ENCODE peak calls at places on chromosomes 13 and 19, in four cellular contexts. One of them, this sample, is unnamed.
A peak's percentile ranks its signal among the peaks of the same experiment; 100 is the strongest.

GRCh38 chr13:36850790-36851438 is 31.9 kb downstream of the RFXAP start:
- DNase-seq in mammary epithelial cell: no peak
- DNase-seq in neural progenitor cell: peak; percentile 41
- DNase-seq in SK-N-SH: peak; percentile 24
- DNase-seq in this sample: peak; percentile 26

GRCh38 chr19:4867534-4868285 is at the start of gene PLIN3:
- DNase-seq in SK-N-SH: peak; percentile 100
- DNase-seq in neural progenitor cell: peak; percentile 95
- DNase-seq in mammary epithelial cell: peak; percentile 92
- DNase-seq in this sample: peak; percentile 96

GRCh38 chr19:45577111-45577905 is 7.3 kb downstream of the OPA3 start:
- DNase-seq in neural progenitor cell: no peak
- DNase-seq in SK-N-SH: no peak
- DNase-seq in mammary epithelial cell: peak; percentile 99
- DNase-seq in this sample: peak; percentile 97

GRCh38 chr13:19794552-19795143 is 11.9 kb upstream of the PSPC1 start:
- DNase-seq in mammary epithelial cell: peak; percentile 70
- DNase-seq in neural progenitor cell: no peak
- DNase-seq in SK-N-SH: no peak
- DNase-seq in this sample: no peak

GRCh38 chr19:1854542-1855039 is 6.3 kb upstream of the REXO1 start:
- DNase-seq in neural progenitor cell: peak; percentile 72
- DNase-seq in mammary epithelial cell: no peak
- DNase-seq in SK-N-SH: no peak
- DNase-seq in this sample: peak; percentile 57

GRCh38 chr13:26168276-26168814 is 53.8 kb downstream of the RNF6 start:
- DNase-seq in SK-N-SH: no peak
- DNase-seq in neural progenitor cell: no peak
- DNase-seq in mammary epithelial cell: no peak
- DNase-seq in this sample: peak; percentile 48

GRCh38 chr19:33905473-33905936 is 108.8 kb downstream of the KCTD15 start:
- DNase-seq in SK-N-SH: peak; percentile 52
- DNase-seq in mammary epithelial cell: peak; percentile 18
- DNase-seq in neural progenitor cell: peak; percentile 50
- DNase-seq in this sample: no peak

GRCh38 chr13:44489751-44490150 is 86.4 kb downstream of the TSC22D1 start:
- DNase-seq in neural progenitor cell: no peak
- DNase-seq in mammary epithelial cell: no peak
- DNase-seq in SK-N-SH: no peak
- DNase-seq in this sample: no peak

GRCh38 chr13:114110091-114110829 is 22.2 kb downstream of the RASA3 start:
- DNase-seq in mammary epithelial cell: no peak
- DNase-seq in neural progenitor cell: peak; percentile 68
- DNase-seq in SK-N-SH: peak; percentile 66
- DNase-seq in this sample: peak; percentile 42

GRCh38 chr13:30143671-30144400 is 163.5 kb downstream of the KATNAL1 start:
- DNase-seq in SK-N-SH: no peak
- DNase-seq in neural progenitor cell: no peak
- DNase-seq in mammary epithelial cell: peak; percentile 44
- DNase-seq in this sample: peak; percentile 85

GRCh38 chr19:17209126-17210036 is 5.8 kb upstream of the USE1 start:
- DNase-seq in SK-N-SH: peak; percentile 95
- DNase-seq in neural progenitor cell: peak; percentile 93
- DNase-seq in mammary epithelial cell: no peak
- DNase-seq in this sample: peak; percentile 48

GRCh38 chr19:4379383-4380253 is 20.7 kb downstream of the SH3GL1 start:
- DNase-seq in mammary epithelial cell: peak; percentile 99
- DNase-seq in SK-N-SH: peak; percentile 18
- DNase-seq in neural progenitor cell: no peak
- DNase-seq in this sample: peak; percentile 45

GRCh38 chr13:114063545-114064515 is 68.6 kb downstream of the RASA3 start:
- DNase-seq in neural progenitor cell: peak; percentile 38
- DNase-seq in SK-N-SH: peak; percentile 75
- DNase-seq in mammary epithelial cell: peak; percentile 37
- DNase-seq in this sample: peak; percentile 89

GRCh38 chr19:917323-918151 is at the start of gene KISS1R:
- DNase-seq in neural progenitor cell: peak; percentile 93
- DNase-seq in SK-N-SH: peak; percentile 84
- DNase-seq in mammary epithelial cell: no peak
- DNase-seq in this sample: peak; percentile 54

GRCh38 chr13:106318941-106319411 is 216.5 kb downstream of the EFNB2 start:
- DNase-seq in neural progenitor cell: no peak
- DNase-seq in mammary epithelial cell: peak; percentile 94
- DNase-seq in SK-N-SH: no peak
- DNase-seq in this sample: peak; percentile 91

GRCh38 chr13:28819748-28820098 is 416 bp upstream of the MTUS2 start:
- DNase-seq in SK-N-SH: peak; percentile 85
- DNase-seq in mammary epithelial cell: no peak
- DNase-seq in neural progenitor cell: peak; percentile 94
- DNase-seq in this sample: peak; percentile 64

GRCh38 chr19:14536926-14537692 is 7.7 kb downstream of the TECR start:
- DNase-seq in SK-N-SH: peak; percentile 80
- DNase-seq in mammary epithelial cell: peak; percentile 81
- DNase-seq in neural progenitor cell: peak; percentile 95
- DNase-seq in this sample: peak; percentile 50

GRCh38 chr19:3097442-3097871 is 3.3 kb downstream of the GNA11 start:
- DNase-seq in SK-N-SH: no peak
- DNase-seq in neural progenitor cell: no peak
- DNase-seq in mammary epithelial cell: peak; percentile 25
- DNase-seq in this sample: peak; percentile 17

GRCh38 chr19:3095375-3096191 is 1.4 kb downstream of the GNA11 start:
- DNase-seq in mammary epithelial cell: peak; percentile 36
- DNase-seq in SK-N-SH: no peak
- DNase-seq in neural progenitor cell: peak; percentile 88
- DNase-seq in this sample: peak; percentile 35

GRCh38 chr19:3094638-3095374 is 644 bp downstream of the GNA11 start:
- DNase-seq in neural progenitor cell: peak; percentile 56
- DNase-seq in SK-N-SH: no peak
- DNase-seq in mammary epithelial cell: peak; percentile 27
- DNase-seq in this sample: peak; percentile 76

GRCh38 chr19:3096902-3097326 is 2.8 kb downstream of the GNA11 start:
- DNase-seq in mammary epithelial cell: no peak
- DNase-seq in neural progenitor cell: no peak
- DNase-seq in SK-N-SH: no peak
- DNase-seq in this sample: no peak

DNA sequence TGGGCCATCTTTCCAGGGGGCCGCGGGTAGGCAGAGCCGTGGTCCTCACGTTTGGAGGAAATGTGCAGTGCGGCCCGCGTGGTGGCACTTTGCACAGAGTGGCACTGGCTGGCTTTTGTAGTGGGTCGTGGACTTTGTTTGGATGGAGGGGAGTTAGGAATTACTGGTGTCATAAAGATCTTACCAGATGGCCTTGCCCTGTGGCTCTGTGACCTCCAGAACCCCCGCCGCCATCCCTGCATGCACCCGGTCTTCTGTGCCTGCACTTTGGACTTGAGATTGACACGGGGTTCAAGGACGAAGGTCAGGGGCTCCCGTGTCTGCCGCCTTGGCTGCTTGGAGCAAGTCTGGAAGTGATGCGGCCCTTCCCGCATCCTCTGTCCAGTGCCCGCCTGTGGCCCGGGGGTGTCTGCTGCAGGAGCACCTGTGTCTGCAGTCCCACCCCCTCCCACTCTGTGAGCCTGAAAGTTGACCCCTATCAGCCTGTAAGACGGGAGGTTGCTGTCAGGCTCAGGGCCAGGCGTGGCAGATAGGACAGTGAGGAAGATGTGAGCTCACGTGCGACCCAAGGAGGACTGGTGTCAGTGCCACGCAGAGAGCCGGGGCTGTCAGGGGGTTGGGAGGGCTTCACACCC is 2.2 kb downstream of the GNA11 start:
- DNase-seq in mammary epithelial cell: no peak
- DNase-seq in SK-N-SH: no peak
- DNase-seq in neural progenitor cell: no peak
- DNase-seq in this sample: no peak
- H3K9ac ChIP-seq in mammary epithelial cell: no peak overlapping the region
- H3K9ac ChIP-seq in SK-N-SH: peak overlapping the region; percentile 87
- H3K9ac ChIP-seq in neural progenitor cell: peak overlapping the region; percentile 49
- H3K9ac ChIP-seq in this sample: peak overlapping the region; percentile 98

GRCh38 chr19:55272142-55272541 is 7.8 kb downstream of the HSPBP1 start:
- DNase-seq in SK-N-SH: no peak
- DNase-seq in neural progenitor cell: no peak
- DNase-seq in mammary epithelial cell: no peak
- DNase-seq in this sample: peak; percentile 11

GRCh38 chr19:55266404-55266803 is 7.6 kb upstream of the PPP6R1 start:
- DNase-seq in neural progenitor cell: no peak
- DNase-seq in mammary epithelial cell: no peak
- DNase-seq in SK-N-SH: no peak
- DNase-seq in this sample: no peak

GRCh38 chr19:55266840-55267239 is 8.0 kb upstream of the PPP6R1 start:
- DNase-seq in mammary epithelial cell: no peak
- DNase-seq in SK-N-SH: no peak
- DNase-seq in neural progenitor cell: no peak
- DNase-seq in this sample: no peak

GRCh38 chr19:55270172-55270942 is 9.6 kb downstream of the HSPBP1 start:
- DNase-seq in mammary epithelial cell: no peak
- DNase-seq in neural progenitor cell: no peak
- DNase-seq in SK-N-SH: no peak
- DNase-seq in this sample: no peak

DNA sequence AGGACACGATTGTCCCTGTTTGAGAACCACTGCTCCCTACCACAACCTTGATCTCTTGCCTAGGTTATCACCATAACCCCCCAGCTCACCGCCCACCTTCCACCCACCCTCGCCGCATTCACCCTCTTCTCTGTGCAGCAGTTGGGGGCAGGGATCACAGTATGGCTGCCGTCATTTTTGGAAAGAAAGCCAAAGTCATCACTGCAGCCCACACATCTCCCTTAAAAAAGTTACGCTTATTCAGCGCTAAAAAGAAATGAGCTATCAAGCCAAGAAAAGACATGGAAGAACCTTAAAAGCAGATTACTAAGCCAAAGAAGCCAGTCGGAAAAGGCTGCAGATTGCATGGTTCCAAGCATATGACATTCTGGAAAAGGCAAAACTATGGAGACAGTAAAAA is 10.5 kb upstream of the PPP6R1 start:
- DNase-seq in mammary epithelial cell: no peak
- DNase-seq in neural progenitor cell: no peak
- DNase-seq in SK-N-SH: no peak
- DNase-seq in this sample: no peak
- H3K9ac ChIP-seq in mammary epithelial cell: no peak overlapping the region
- H3K9ac ChIP-seq in neural progenitor cell: no peak overlapping the region
- H3K9ac ChIP-seq in SK-N-SH: no peak overlapping the region
- H3K9ac ChIP-seq in this sample: no peak overlapping the region

GRCh38 chr19:35715981-35716734 is 1.6 kb upstream of the KMT2B start:
- DNase-seq in neural progenitor cell: peak; percentile 17
- DNase-seq in mammary epithelial cell: no peak
- DNase-seq in SK-N-SH: peak; percentile 81
- DNase-seq in this sample: peak; percentile 71

GRCh38 chr19:35713904-35714440 is 3.8 kb upstream of the KMT2B start:
- DNase-seq in mammary epithelial cell: no peak
- DNase-seq in neural progenitor cell: no peak
- DNase-seq in SK-N-SH: no peak
- DNase-seq in this sample: no peak

GRCh38 chr19:35714601-35715354 is 3.0 kb upstream of the KMT2B start:
- DNase-seq in mammary epithelial cell: no peak
- DNase-seq in neural progenitor cell: peak; percentile 42
- DNase-seq in SK-N-SH: no peak
- DNase-seq in this sample: no peak

GRCh38 chr19:35716735-35716984 is 1.1 kb upstream of the KMT2B start:
- DNase-seq in neural progenitor cell: peak; percentile 97
- DNase-seq in mammary epithelial cell: no peak
- DNase-seq in SK-N-SH: no peak
- DNase-seq in this sample: no peak

DNA sequence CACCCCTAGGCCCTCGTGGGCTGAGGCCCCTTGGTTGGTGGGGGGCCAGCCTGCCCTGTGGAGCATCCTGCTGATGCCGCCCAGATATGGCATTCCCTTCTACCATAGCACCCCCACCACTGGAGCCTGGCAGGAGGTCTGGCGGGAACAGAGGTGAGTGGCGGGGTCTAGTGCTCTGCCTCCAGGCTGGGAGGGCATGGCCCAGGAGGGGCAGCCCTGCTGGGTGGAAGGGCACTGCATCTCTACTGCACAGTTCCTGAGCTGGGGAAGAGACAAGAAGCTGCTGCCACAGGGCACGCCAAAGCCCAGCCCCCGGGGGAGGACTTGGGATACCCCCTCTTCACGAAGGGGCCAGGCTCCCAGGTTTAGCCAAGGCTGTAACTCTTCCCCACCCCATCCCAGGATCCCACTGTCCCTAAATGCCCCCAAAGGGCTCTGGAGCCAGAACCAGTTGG is 2.4 kb upstream of the KMT2B start:
- DNase-seq in SK-N-SH: no peak
- DNase-seq in mammary epithelial cell: no peak
- DNase-seq in neural progenitor cell: no peak
- DNase-seq in this sample: no peak
- H3K9ac ChIP-seq in SK-N-SH: no peak overlapping the region
- H3K9ac ChIP-seq in mammary epithelial cell: no peak overlapping the region
- H3K9ac ChIP-seq in neural progenitor cell: no peak overlapping the region
- H3K9ac ChIP-seq in this sample: no peak overlapping the region

GRCh38 chr19:32407004-32407992 is 1.7 kb downstream of the DPY19L3 start:
- DNase-seq in mammary epithelial cell: no peak
- DNase-seq in SK-N-SH: peak; percentile 36
- DNase-seq in neural progenitor cell: no peak
- DNase-seq in this sample: peak; percentile 75
- H3K9ac ChIP-seq in mammary epithelial cell: peak overlapping the region; percentile 55
- H3K9ac ChIP-seq in SK-N-SH: peak overlapping the region; percentile 97
- H3K9ac ChIP-seq in neural progenitor cell: no peak overlapping the region
- H3K9ac ChIP-seq in this sample: peak overlapping the region; percentile 97

GRCh38 chr13:77316430-77316829 is 10.5 kb downstream of the MYCBP2 start:
- DNase-seq in SK-N-SH: no peak
- DNase-seq in neural progenitor cell: no peak
- DNase-seq in mammary epithelial cell: no peak
- DNase-seq in this sample: no peak
- H3K9ac ChIP-seq in SK-N-SH: no peak overlapping the region
- H3K9ac ChIP-seq in neural progenitor cell: no peak overlapping the region
- H3K9ac ChIP-seq in mammary epithelial cell: no peak overlapping the region
- H3K9ac ChIP-seq in this sample: no peak overlapping the region

DNA sequence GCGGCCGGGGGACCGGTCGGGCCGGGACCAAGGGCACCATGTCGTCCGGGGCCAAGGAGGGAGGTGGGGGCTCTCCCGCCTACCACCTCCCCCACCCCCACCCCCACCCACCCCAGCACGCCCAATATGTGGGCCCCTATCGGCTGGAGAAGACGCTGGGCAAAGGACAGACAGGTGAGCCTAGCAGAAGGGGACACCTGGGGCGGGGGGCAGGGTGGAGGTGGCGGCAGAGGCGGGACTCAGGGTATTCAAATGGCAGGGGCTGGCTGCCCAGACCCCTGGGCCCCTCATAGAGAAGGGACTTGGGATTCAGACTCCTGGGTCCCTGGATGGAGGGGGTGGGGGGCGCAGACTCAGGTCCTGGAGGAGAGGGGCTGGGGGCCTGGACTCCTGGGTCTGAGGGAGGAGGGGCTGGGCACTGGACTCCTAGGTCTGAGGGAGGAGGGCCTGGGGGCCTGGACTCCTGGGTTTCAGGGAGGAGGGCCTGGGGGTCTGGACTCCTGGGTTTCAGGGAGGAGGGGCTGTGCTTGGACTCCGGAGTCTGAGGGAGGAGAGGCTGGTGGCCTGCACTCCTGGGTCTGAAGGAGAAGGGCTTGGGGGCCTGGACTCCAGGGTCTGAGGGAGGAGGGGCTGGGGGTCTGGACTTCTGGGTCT is 735 bp downstream of the BRSK1 start:
- DNase-seq in mammary epithelial cell: no peak
- DNase-seq in SK-N-SH: peak; percentile 66
- DNase-seq in neural progenitor cell: peak; percentile 45
- DNase-seq in this sample: no peak
- H3K9ac ChIP-seq in mammary epithelial cell: no peak overlapping the region
- H3K9ac ChIP-seq in SK-N-SH: peak overlapping the region; percentile 69
- H3K9ac ChIP-seq in neural progenitor cell: peak overlapping the region; percentile 85
- H3K9ac ChIP-seq in this sample: peak overlapping the region; percentile 74